ENCODE peak calls at places on chromosomes 16 and 17, in eight cellular contexts. A is endothelial cell; J is esophagus squamous epithelium; C is neuronal stem cell; Y is PC-3; M is neural progenitor cell; N is activated T-helper 1 cell treated with anti-CD3 and anti-CD28 coated beads, Interleukin-12 subunit alpha, Interleukin-12 subunit beta, Interleukin-2, Interleukin-4 antibody, amounts not matched to agents 30 ng/mL and 10 ng/mL and 1 ng/mL, durations not matched to agents 14 hours and 24 hours and 36 hours; S is HEK293T. H is an unnamed sample.

GRCh38 chr17:58302919-58303551 is 22.3 kb upstream of the MPO start:
- DNase-seq in A (no peak), J (no peak), C (no peak), Y (no peak), M (no peak), N (no peak), S (no peak), H (no peak)

GRCh38 chr16:54077412-54077821 is 209.2 kb downstream of the IRX3 start:
- DNase-seq in A (peak; percentile 10), J (no peak), C (no peak), Y (peak; percentile 80), M (no peak), N (no peak), S (no peak), H (no peak)

GRCh38 chr16:81170824-81171223 is 67.7 kb upstream of the BCO1 start:
- DNase-seq in A (peak; percentile 25), J (no peak), C (no peak), Y (no peak), M (peak; percentile 41), N (no peak), S (no peak), H (no peak)

GRCh38 chr16:17510532-17510931 is 39.8 kb upstream of the XYLT1 start:
- DNase-seq in A (no peak), J (no peak), C (no peak), Y (no peak), M (no peak), N (no peak), S (no peak), H (no peak)

GRCh38 chr16:14405611-14406537 is 224.2 kb downstream of the PARN start:
- DNase-seq in A (peak; percentile 45), J (no peak), C (peak; percentile 20), Y (peak; percentile 16), M (peak; percentile 53), N (no peak), S (peak; percentile 88), H (peak; percentile 53)

GRCh38 chr16:50449800-50450199 is 81.0 kb upstream of the BRD7 start:
- DNase-seq in A (no peak), J (no peak), C (no peak), Y (no peak), M (peak; percentile 45), N (no peak), S (no peak), H (no peak)

GRCh38 chr17:42832934-42833770 is at the start of gene PSME3:
- DNase-seq in A (peak; percentile 87), J (peak; percentile 41), C (peak; percentile 85), Y (peak; percentile 80), M (peak; percentile 93), N (peak; percentile 88), S (peak; percentile 93), H (peak; percentile 93)

GRCh38 chr17:9512323-9513168 is 63.1 kb downstream of the STX8 start:
- DNase-seq in A (no peak), J (no peak), C (no peak), Y (peak; percentile 71), M (no peak), N (no peak), S (no peak), H (no peak)

GRCh38 chr17:45645330-45645729 is 138.8 kb upstream of the CRHR1 start:
- DNase-seq in A (no peak), J (no peak), C (no peak), Y (no peak), M (no peak), N (no peak), S (no peak), H (no peak)

GRCh38 chr16:27795992-27796614 is 246.2 kb downstream of the KATNIP start:
- DNase-seq in A (peak; percentile 73), J (no peak), C (peak; percentile 66), Y (peak; percentile 43), M (peak; percentile 85), N (no peak), S (peak; percentile 44), H (no peak)

GRCh38 chr17:74745548-74746177 is 2.8 kb upstream of the NHERF1 start:
- DNase-seq in A (no peak), J (no peak), C (no peak), Y (no peak), M (no peak), N (no peak), S (no peak), H (no peak)

GRCh38 chr17:45371414-45372324 is 54.8 kb upstream of the MAP3K14 start:
- DNase-seq in A (peak; percentile 90), J (no peak), C (peak; percentile 82), Y (peak; percentile 83), M (peak; percentile 92), N (no peak), S (peak; percentile 82), H (no peak)

GRCh38 chr17:72193395-72194106 is 72.7 kb downstream of the SOX9 start:
- DNase-seq in A (no peak), J (no peak), C (no peak), Y (no peak), M (no peak), N (no peak), S (no peak), H (no peak)

GRCh38 chr16:57277586-57277985 is 6.9 kb downstream of the PLLP start:
- DNase-seq in A (no peak), J (no peak), C (no peak), Y (peak; percentile 96), M (no peak), N (peak; percentile 49), S (no peak), H (no peak)

GRCh38 chr16:58426095-58426494 is 33.8 kb downstream of the GINS3 start:
- DNase-seq in A (no peak), J (no peak), C (no peak), Y (no peak), M (no peak), N (peak; percentile 11), S (no peak), H (peak; percentile 30)

GRCh38 chr16:25256821-25257503 is 683 bp downstream of the ZKSCAN2 start:
- DNase-seq in A (peak; percentile 40), J (no peak), C (no peak), Y (peak; percentile 4), M (peak; percentile 45), N (no peak), S (peak; percentile 26), H (no peak)

GRCh38 chr17:43094129-43094834 is 30.9 kb downstream of the BRCA1 start:
- DNase-seq in A (no peak), J (no peak), C (no peak), Y (no peak), M (no peak), N (no peak), S (no peak), H (no peak)

GRCh38 chr17:40646791-40647548 is 648 bp downstream of the SMARCE1 start:
- DNase-seq in A (peak; percentile 46), J (no peak), C (no peak), Y (peak; percentile 10), M (peak; percentile 62), N (no peak), S (peak; percentile 20), H (no peak)

GRCh38 chr17:17681744-17682292 is 560 bp downstream of the RAI1 start:
- DNase-seq in A (peak; percentile 44), J (no peak), C (no peak), Y (peak; percentile 33), M (peak; percentile 68), N (peak; percentile 20), S (no peak), H (no peak)

GRCh38 chr16:56637814-56638750 is at the start of gene MT1A:
- DNase-seq in A (no peak), J (no peak), C (no peak), Y (no peak), M (peak; percentile 80), N (no peak), S (no peak), H (no peak)

GRCh38 chr17:80427366-80428282 is 12.7 kb downstream of the ENDOV start:
- DNase-seq in A (no peak), J (no peak), C (no peak), Y (no peak), M (peak; percentile 69), N (no peak), S (no peak), H (no peak)

GRCh38 chr16:87324411-87325275 is 7.5 kb upstream of the C16orf95 start:
- DNase-seq in A (peak; percentile 59), J (no peak), C (peak; percentile 56), Y (peak; percentile 21), M (peak; percentile 84), N (peak; percentile 15), S (peak; percentile 71), H (peak; percentile 84)

GRCh38 chr17:36602924-36603384 is 1.6 kb downstream of the MRM1 start:
- DNase-seq in A (peak; percentile 63), J (no peak), C (peak; percentile 74), Y (peak; percentile 72), M (peak; percentile 84), N (peak; percentile 53), S (peak; percentile 58), H (peak; percentile 69)

GRCh38 chr17:49390548-49391324 is 23.9 kb downstream of the PHB1 start:
- DNase-seq in A (no peak), J (no peak), C (no peak), Y (no peak), M (no peak), N (no peak), S (no peak), H (no peak)

GRCh38 chr17:32491371-32492280 is 4.8 kb downstream of the CDK5R1 start:
- DNase-seq in A (no peak), J (no peak), C (no peak), Y (no peak), M (no peak), N (no peak), S (no peak), H (no peak)

GRCh38 chr17:57663326-57664070 is 81.6 kb downstream of the CCDC182 start:
- DNase-seq in A (no peak), J (no peak), C (no peak), Y (no peak), M (peak; percentile 35), N (no peak), S (no peak), H (no peak)

GRCh38 chr17:2034157-2034556 is 4.2 kb downstream of the DPH1 start:
- DNase-seq in A (no peak), J (no peak), C (no peak), Y (no peak), M (no peak), N (no peak), S (no peak), H (no peak)

GRCh38 chr17:30225919-30226553 is 9.5 kb downstream of the SLC6A4 start:
- DNase-seq in A (no peak), J (no peak), C (no peak), Y (no peak), M (no peak), N (no peak), S (no peak), H (no peak)

GRCh38 chr17:48060249-48060648 is 12.1 kb downstream of the NFE2L1 start:
- DNase-seq in A (no peak), J (no peak), C (no peak), Y (no peak), M (no peak), N (no peak), S (no peak), H (no peak)

GRCh38 chr17:37124825-37125181 is 176.0 kb downstream of the AATF start:
- DNase-seq in A (no peak), J (no peak), C (no peak), Y (no peak), M (no peak), N (no peak), S (no peak), H (no peak)

GRCh38 chr16:54594646-54595381 is 308.2 kb upstream of the IRX3 start:
- DNase-seq in A (no peak), J (no peak), C (no peak), Y (no peak), M (peak; percentile 55), N (no peak), S (no peak), H (no peak)

GRCh38 chr16:87027056-87027616 is 290.1 kb downstream of the C16orf95 start:
- DNase-seq in A (no peak), J (no peak), C (no peak), Y (no peak), M (no peak), N (no peak), S (no peak), H (no peak)

GRCh38 chr16:88305176-88305575 is 77.6 kb upstream of the ZNF469 start:
- DNase-seq in A (no peak), J (no peak), C (no peak), Y (no peak), M (no peak), N (no peak), S (no peak), H (no peak)

GRCh38 chr17:1460233-1460632 is 4.2 kb upstream of the CRK start:
- DNase-seq in A (no peak), J (no peak), C (no peak), Y (peak; percentile 66), M (no peak), N (no peak), S (no peak), H (no peak)

H was measured in GM12891.